ENCODE peak calls at places on chromosomes 6 and 20, in four cellular contexts. S, I, W and D are unnamed samples.

GRCh38 chr6:54085047-54085446 is 26.2 kb upstream of the MLIP start:
- DNase-seq in I (no peak), W (no peak), S (no peak), D (no peak)

GRCh38 chr6:110643175-110643574 is 166.8 kb upstream of the SLC22A16 start:
- DNase-seq in I (no peak), S (no peak), W (no peak), D (no peak)

GRCh38 chr6:30411515-30412207 is 66.7 kb downstream of the RPP21 start:
- DNase-seq in W (peak; percentile 33), I (no peak), S (peak; percentile 52), D (no peak)

GRCh38 chr6:65638047-65638831 is 68.8 kb downstream of the EYS start:
- DNase-seq in S (peak; percentile 45), W (no peak), I (no peak), D (peak; percentile 9)

GRCh38 chr6:117546674-117547073 is 55.6 kb downstream of the GOPC start:
- DNase-seq in W (no peak), I (no peak), S (no peak), D (no peak)

GRCh38 chr6:118844915-118845314 is 49.0 kb upstream of the ASF1A start:
- DNase-seq in S (no peak), W (no peak), I (peak; percentile 20), D (no peak)

GRCh38 chr20:45892049-45892816 is 1.1 kb downstream of the CTSA start:
- DNase-seq in S (peak; percentile 44), W (peak; percentile 56), I (no peak), D (peak; percentile 31)

GRCh38 chr6:83167726-83168278 is 25.3 kb downstream of the PGM3 start:
- DNase-seq in S (no peak), W (no peak), I (no peak), D (no peak)

GRCh38 chr6:97497713-97498331 is 214.8 kb upstream of the MMS22L start:
- DNase-seq in S (peak; percentile 59), I (peak; percentile 12), W (peak; percentile 8), D (peak; percentile 56)

GRCh38 chr6:85464722-85465150 is 14.9 kb downstream of the NT5E start:
- DNase-seq in S (no peak), W (no peak), I (no peak), D (no peak)

GRCh38 chr6:25150031-25150430 is 129.1 kb upstream of the CARMIL1 start:
- DNase-seq in S (no peak), I (no peak), W (no peak), D (no peak)

GRCh38 chr20:48599748-48600469 is 227.9 kb downstream of the PREX1 start:
- DNase-seq in W (no peak), S (no peak), I (no peak), D (no peak)

GRCh38 chr6:2865270-2866182 is 23.9 kb upstream of the SERPINB1 start:
- DNase-seq in W (no peak), I (no peak), S (peak; percentile 71), D (no peak)

GRCh38 chr20:19706463-19706862 is 51.6 kb upstream of the RIN2 start:
- DNase-seq in W (no peak), I (peak; percentile 27), S (no peak), D (no peak)

GRCh38 chr20:33291830-33292355 is 8.9 kb downstream of the BPIFB1 start:
- DNase-seq in I (no peak), S (peak; percentile 59), W (peak; percentile 78), D (peak; percentile 75)

GRCh38 chr20:40471261-40471629 is 217.8 kb downstream of the MAFB start:
- DNase-seq in I (no peak), S (no peak), W (peak; percentile 10), D (peak; percentile 13)

GRCh38 chr6:21053612-21054011 is 519.4 kb downstream of the CDKAL1 start:
- DNase-seq in I (no peak), W (no peak), S (no peak), D (no peak)

GRCh38 chr20:6651016-6651415 is 116.5 kb upstream of the BMP2 start:
- DNase-seq in W (no peak), S (no peak), I (no peak), D (no peak)

GRCh38 chr6:155033021-155033801 is 38.1 kb downstream of the TIAM2 start:
- DNase-seq in I (no peak), S (no peak), W (no peak), D (no peak)

GRCh38 chr20:39853050-39853449 is 836.0 kb downstream of the MAFB start:
- DNase-seq in I (no peak), W (no peak), S (no peak), D (no peak)

GRCh38 chr6:13355969-13356368 is 27.6 kb upstream of the TBC1D7 start:
- DNase-seq in W (no peak), I (peak; percentile 92), S (no peak), D (no peak)

GRCh38 chr6:158707826-158708225 is 58.0 kb downstream of the SYTL3 start:
- DNase-seq in I (no peak), W (no peak), S (no peak), D (no peak)

GRCh38 chr6:85506441-85507093 is 56.7 kb downstream of the NT5E start:
- DNase-seq in S (no peak), I (no peak), W (no peak), D (no peak)

GRCh38 chr6:100633096-100633766 is 168.5 kb upstream of the SIM1 start:
- DNase-seq in W (no peak), I (no peak), S (peak; percentile 79), D (no peak)

GRCh38 chr6:152277826-152278247 is 359.3 kb downstream of the SYNE1 start:
- DNase-seq in S (peak; percentile 77), W (no peak), I (no peak), D (no peak)

GRCh38 chr20:24700166-24700860 is 230.9 kb downstream of the SYNDIG1 start:
- DNase-seq in W (no peak), S (no peak), I (no peak), D (no peak)

DNA sequence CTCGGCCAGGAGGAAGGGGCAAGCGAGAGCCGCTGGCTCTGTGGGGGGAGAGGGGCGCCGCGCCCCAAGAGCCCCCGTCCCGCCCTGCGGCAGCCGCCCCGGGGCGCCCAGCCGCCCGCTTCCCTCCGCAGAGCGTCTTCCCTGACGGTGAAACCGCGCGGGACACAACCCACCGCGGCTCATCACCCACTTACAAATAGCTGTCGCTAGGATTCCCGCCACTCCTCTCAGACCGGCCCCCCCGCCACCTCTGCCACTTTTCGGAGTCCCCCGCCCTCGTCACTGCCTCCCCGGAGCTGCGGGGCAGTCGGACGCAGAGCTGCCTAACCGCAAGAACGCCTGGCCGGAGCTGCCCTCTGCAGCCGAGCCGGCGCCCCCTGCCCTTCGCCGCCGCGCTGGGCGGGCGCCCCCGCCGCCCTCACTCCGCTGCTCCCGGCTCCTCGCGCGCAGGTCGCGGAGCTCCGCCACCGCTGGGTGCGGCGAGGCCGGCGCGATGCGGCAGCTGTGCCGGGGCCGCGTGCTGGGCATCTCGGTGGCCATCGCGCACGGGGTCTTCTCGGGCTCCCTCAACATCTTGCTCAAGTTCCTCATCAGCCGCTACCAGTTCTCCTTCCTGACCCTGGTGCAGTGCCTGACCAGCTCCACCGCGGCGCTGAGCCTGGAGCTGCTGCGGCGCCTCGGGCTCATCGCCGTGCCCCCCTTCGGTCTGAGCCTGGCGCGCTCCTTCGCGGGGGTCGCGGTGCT is at the start of gene SLC35D3:
- DNase-seq in I (no peak), S (no peak), W (no peak), D (no peak)
- TF ChIP-seq TARDBP in I (no peak), S (no peak), W (no peak), D (no peak)

GRCh38 chr6:161128680-161129196 is 137.2 kb downstream of the MAP3K4 start:
- DNase-seq in W (no peak), I (no peak), S (no peak), D (no peak)
- TF ChIP-seq FOXK2 in W (no peak), I (no peak), S (no peak), D (no peak)

DNA sequence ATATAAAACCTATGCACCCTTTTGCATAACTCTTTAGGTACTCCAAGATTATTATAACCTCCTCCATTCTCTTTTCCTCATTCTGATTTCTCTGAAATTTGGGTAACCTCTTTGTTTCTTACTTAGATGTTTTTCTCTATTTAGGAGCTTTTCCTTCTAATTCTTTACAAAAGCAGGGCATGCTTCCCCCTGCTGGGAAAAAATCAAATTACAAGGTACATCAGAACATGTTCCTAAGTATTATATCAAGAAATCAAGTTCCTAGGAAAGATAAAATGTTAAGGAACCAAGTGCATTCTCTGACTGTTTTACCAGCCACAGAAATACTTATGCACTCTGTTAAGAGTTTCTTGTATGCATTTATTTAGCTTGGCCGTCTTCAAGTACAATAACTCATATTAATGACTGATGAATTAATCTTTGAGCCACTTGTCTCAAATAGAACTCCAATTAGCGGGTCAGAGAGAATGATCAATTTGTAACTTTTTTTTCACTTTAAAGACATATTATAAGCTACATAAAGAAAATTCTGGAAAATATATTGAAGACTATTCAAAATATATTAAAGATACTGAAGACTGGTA is 2.1 kb downstream of the KHDRBS2 start:
- DNase-seq in I (no peak), W (no peak), S (peak; percentile 50), D (no peak)
- TF ChIP-seq BHLHE40 in I (no peak), W (no peak), S (no peak), D (no peak)

GRCh38 chr20:35283441-35284266 is 918 bp downstream of the EIF6 start:
- DNase-seq in S (no peak), I (no peak), W (peak; percentile 43), D (no peak)
- TF ChIP-seq TARDBP in S (no peak), I (no peak), W (no peak), D (no peak)

GRCh38 chr6:10084276-10084993 is 330.4 kb downstream of the TFAP2A start:
- DNase-seq in I (no peak), S (no peak), W (no peak), D (no peak)
- TF ChIP-seq FOXK2 in I (no peak), S (no peak), W (no peak), D (no peak)